ENCODE peak calls at places on chromosomes 11 and 22, in seven cellular contexts. L is smooth muscle cell of the brain vasculature; I is NCI-H2029; M is activated naive CD8-positive, alpha-beta T cell treated with anti-CD3 and anti-CD28 coated beads, Interleukin-2, amount 50 U/mL, for 16 hours; J is activated CD8-positive, alpha-beta memory T cell treated with anti-CD3 and anti-CD28 coated beads, Interleukin-2, amount 50 U/mL, for 48 hours; D is fibroblast of the aortic adventitia; X is ELR. G is an unnamed sample.
A peak's percentile ranks its signal among the peaks of the same experiment; 100 is the strongest.

GRCh38 chr22:20904980-20905355 is 12.2 kb upstream of the CRKL start:
- DNase-seq in L (no peak), I (no peak), M (no peak), J (no peak), D (no peak), X (no peak), G (no peak)

GRCh38 chr22:45239378-45240136 is 1.1 kb downstream of the KIAA0930 start:
- DNase-seq in L (no peak), I (no peak), M (no peak), J (no peak), D (no peak), X (no peak), G (no peak)

GRCh38 chr22:44668190-44668885 is 33.7 kb upstream of the PRR5 start:
- DNase-seq in L (no peak), I (no peak), M (no peak), J (no peak), D (no peak), X (no peak), G (no peak)

GRCh38 chr22:23756891-23757290 is 2.7 kb upstream of the VPREB3 start:
- DNase-seq in L (no peak), I (no peak), M (no peak), J (no peak), D (no peak), X (no peak), G (no peak)

GRCh38 chr22:40036591-40037225 is 42.0 kb downstream of the FAM83F start:
- DNase-seq in L (no peak), I (peak; percentile 41), M (no peak), J (peak; percentile 76), D (peak; percentile 73), X (peak; percentile 81), G (no peak)

GRCh38 chr11:133508448-133508847 is 23.9 kb downstream of the OPCML start:
- DNase-seq in L (no peak), I (no peak), M (no peak), J (no peak), D (no peak), X (no peak), G (no peak)

GRCh38 chr11:59753650-59754493 is 1.3 kb upstream of the STX3 start:
- DNase-seq in L (peak; percentile 52), I (peak; percentile 65), M (peak; percentile 65), J (peak; percentile 94), D (peak; percentile 79), X (peak; percentile 86), G (no peak)

GRCh38 chr11:126646701-126647209 is 291.3 kb downstream of the ST3GAL4 start:
- DNase-seq in L (no peak), I (no peak), M (no peak), J (no peak), D (peak; percentile 40), X (peak; percentile 64), G (peak; percentile 79)

GRCh38 chr11:96169250-96169649 is 173.7 kb downstream of the MAML2 start:
- DNase-seq in L (no peak), I (no peak), M (no peak), J (no peak), D (no peak), X (peak; percentile 28), G (no peak)

GRCh38 chr11:122209619-122210377 is 93.8 kb upstream of the BLID start:
- DNase-seq in L (peak; percentile 87), I (no peak), M (no peak), J (no peak), D (peak; percentile 98), X (peak; percentile 54), G (no peak)

GRCh38 chr11:73201249-73201648 is 16.8 kb upstream of the P2RY2 start:
- DNase-seq in L (no peak), I (no peak), M (no peak), J (peak; percentile 39), D (peak; percentile 65), X (no peak), G (no peak)

G was measured in keratinocyte.